ENCODE peak calls at places on chromosome 3, in five cellular contexts. One of them, this sample, is unnamed.

GRCh38 chr3:53069422-53070068 is 23.7 kb upstream of the SFMBT1 start:
- DNase-seq in HCT116: no peak
- DNase-seq in hepatocyte: no peak
- DNase-seq in GM23248: peak; percentile 25
- DNase-seq in GM23338: peak; percentile 45
- DNase-seq in this sample: no peak

GRCh38 chr3:63192248-63192647 is 85.9 kb upstream of the SYNPR start:
- DNase-seq in HCT116: no peak
- DNase-seq in hepatocyte: peak; percentile 18
- DNase-seq in GM23248: no peak
- DNase-seq in GM23338: no peak
- DNase-seq in this sample: no peak

GRCh38 chr3:58528629-58529028 is 8.4 kb downstream of the ACOX2 start:
- DNase-seq in HCT116: no peak
- DNase-seq in hepatocyte: peak; percentile 50
- DNase-seq in GM23248: peak; percentile 30
- DNase-seq in GM23338: no peak
- DNase-seq in this sample: peak; percentile 77

GRCh38 chr3:186251948-186252619 is 110.0 kb downstream of the DGKG start:
- DNase-seq in HCT116: no peak
- DNase-seq in hepatocyte: no peak
- DNase-seq in GM23248: no peak
- DNase-seq in GM23338: no peak
- DNase-seq in this sample: no peak

GRCh38 chr3:52983336-52983807 is 62.5 kb downstream of the SFMBT1 start:
- DNase-seq in HCT116: no peak
- DNase-seq in hepatocyte: no peak
- DNase-seq in GM23248: no peak
- DNase-seq in GM23338: no peak
- DNase-seq in this sample: no peak

GRCh38 chr3:11717301-11717700 is 73.6 kb upstream of the VGLL4 start:
- DNase-seq in HCT116: no peak
- DNase-seq in hepatocyte: no peak
- DNase-seq in GM23248: peak; percentile 69
- DNase-seq in GM23338: no peak
- DNase-seq in this sample: no peak

GRCh38 chr3:189806171-189806951 is 175.2 kb downstream of the TP63 start:
- DNase-seq in HCT116: no peak
- DNase-seq in hepatocyte: no peak
- DNase-seq in GM23248: no peak
- DNase-seq in GM23338: peak; percentile 62
- DNase-seq in this sample: no peak

GRCh38 chr3:56342475-56342874 is 125.8 kb downstream of the ERC2 start:
- DNase-seq in HCT116: no peak
- DNase-seq in hepatocyte: no peak
- DNase-seq in GM23248: no peak
- DNase-seq in GM23338: no peak
- DNase-seq in this sample: no peak

GRCh38 chr3:31960793-31961431 is 20.1 kb downstream of the OSBPL10 start:
- DNase-seq in HCT116: peak; percentile 40
- DNase-seq in hepatocyte: no peak
- DNase-seq in GM23248: peak; percentile 63
- DNase-seq in GM23338: peak; percentile 65
- DNase-seq in this sample: peak; percentile 84

GRCh38 chr3:52054689-52055511 is 1.5 kb downstream of the DUSP7 start:
- DNase-seq in HCT116: no peak
- DNase-seq in hepatocyte: no peak
- DNase-seq in GM23248: peak; percentile 57
- DNase-seq in GM23338: peak; percentile 62
- DNase-seq in this sample: no peak

GRCh38 chr3:144948711-144949110 is 977.1 kb downstream of the DIPK2A start:
- DNase-seq in HCT116: no peak
- DNase-seq in hepatocyte: peak; percentile 13
- DNase-seq in GM23248: no peak
- DNase-seq in GM23338: no peak
- DNase-seq in this sample: no peak

GRCh38 chr3:133535971-133536634 is 37.4 kb upstream of the CDV3 start:
- DNase-seq in HCT116: no peak
- DNase-seq in hepatocyte: peak; percentile 68
- DNase-seq in GM23248: peak; percentile 96
- DNase-seq in GM23338: no peak
- DNase-seq in this sample: peak; percentile 85

GRCh38 chr3:58484049-58484721 is 7.7 kb upstream of the KCTD6 start:
- DNase-seq in HCT116: no peak
- DNase-seq in hepatocyte: no peak
- DNase-seq in GM23248: no peak
- DNase-seq in GM23338: no peak
- DNase-seq in this sample: no peak

GRCh38 chr3:134199240-134199639 is 51.4 kb downstream of the RYK start:
- DNase-seq in HCT116: no peak
- DNase-seq in hepatocyte: no peak
- DNase-seq in GM23248: no peak
- DNase-seq in GM23338: no peak
- DNase-seq in this sample: no peak

GRCh38 chr3:52614689-52615088 is 71.0 kb downstream of the PBRM1 start:
- DNase-seq in HCT116: no peak
- DNase-seq in hepatocyte: no peak
- DNase-seq in GM23248: peak; percentile 19
- DNase-seq in GM23338: no peak
- DNase-seq in this sample: no peak

GRCh38 chr3:16140116-16140893 is 34.2 kb upstream of the GALNT15 start:
- DNase-seq in HCT116: no peak
- DNase-seq in hepatocyte: peak; percentile 21
- DNase-seq in GM23248: peak; percentile 76
- DNase-seq in GM23338: no peak
- DNase-seq in this sample: peak; percentile 78

GRCh38 chr3:143634991-143635390 is 213.3 kb downstream of the SLC9A9 start:
- DNase-seq in HCT116: no peak
- DNase-seq in hepatocyte: no peak
- DNase-seq in GM23248: no peak
- DNase-seq in GM23338: no peak
- DNase-seq in this sample: no peak

GRCh38 chr3:179148446-179149238 is 485 bp downstream of the PIK3CA start:
- DNase-seq in HCT116: no peak
- DNase-seq in hepatocyte: peak; percentile 75
- DNase-seq in GM23248: peak; percentile 77
- DNase-seq in GM23338: peak; percentile 71
- DNase-seq in this sample: peak; percentile 39

GRCh38 chr3:120022729-120023128 is 71.5 kb downstream of the GSK3B start:
- DNase-seq in HCT116: no peak
- DNase-seq in hepatocyte: no peak
- DNase-seq in GM23248: peak; percentile 23
- DNase-seq in GM23338: no peak
- DNase-seq in this sample: no peak

GRCh38 chr3:139120336-139120971 is 75.8 kb upstream of the PRR23C start:
- DNase-seq in HCT116: peak; percentile 21
- DNase-seq in hepatocyte: peak; percentile 45
- DNase-seq in GM23248: peak; percentile 95
- DNase-seq in GM23338: no peak
- DNase-seq in this sample: peak; percentile 28

GRCh38 chr3:48404440-48405342 is 25.2 kb downstream of the PLXNB1 start:
- DNase-seq in HCT116: no peak
- DNase-seq in hepatocyte: no peak
- DNase-seq in GM23248: no peak
- DNase-seq in GM23338: no peak
- DNase-seq in this sample: no peak

GRCh38 chr3:160804762-160805161 is 48.7 kb downstream of the PPM1L start:
- DNase-seq in HCT116: no peak
- DNase-seq in hepatocyte: no peak
- DNase-seq in GM23248: peak; percentile 3
- DNase-seq in GM23338: peak; percentile 21
- DNase-seq in this sample: no peak

GRCh38 chr3:114615535-114616064 is 321.8 kb downstream of the TIGIT start:
- DNase-seq in HCT116: no peak
- DNase-seq in hepatocyte: no peak
- DNase-seq in GM23248: no peak
- DNase-seq in GM23338: no peak
- DNase-seq in this sample: no peak

GRCh38 chr3:161989012-161989411 is 492.4 kb downstream of the OTOL1 start:
- DNase-seq in HCT116: no peak
- DNase-seq in hepatocyte: no peak
- DNase-seq in GM23248: peak; percentile 30
- DNase-seq in GM23338: no peak
- DNase-seq in this sample: peak; percentile 75

GRCh38 chr3:117355566-117355965 is 646.0 kb downstream of the TUSC7 start:
- DNase-seq in HCT116: no peak
- DNase-seq in hepatocyte: peak; percentile 34
- DNase-seq in GM23248: peak; percentile 47
- DNase-seq in GM23338: peak; percentile 66
- DNase-seq in this sample: no peak

GRCh38 chr3:57228734-57229505 is 1.4 kb downstream of the APPL1 start:
- DNase-seq in HCT116: no peak
- DNase-seq in hepatocyte: peak; percentile 57
- DNase-seq in GM23248: peak; percentile 89
- DNase-seq in GM23338: no peak
- DNase-seq in this sample: peak; percentile 95

GRCh38 chr3:185070491-185071335 is 82.1 kb downstream of the C3orf70 start:
- DNase-seq in HCT116: peak; percentile 18
- DNase-seq in hepatocyte: peak; percentile 49
- DNase-seq in GM23248: peak; percentile 42
- DNase-seq in GM23338: peak; percentile 73
- DNase-seq in this sample: peak; percentile 46

GRCh38 chr3:98839846-98840245 is 61.6 kb downstream of the DCBLD2 start:
- DNase-seq in HCT116: no peak
- DNase-seq in hepatocyte: no peak
- DNase-seq in GM23248: peak; percentile 35
- DNase-seq in GM23338: no peak
- DNase-seq in this sample: no peak

GRCh38 chr3:113968986-113969385 is 21.2 kb downstream of the ZDHHC23 start:
- DNase-seq in HCT116: no peak
- DNase-seq in hepatocyte: no peak
- DNase-seq in GM23248: peak; percentile 51
- DNase-seq in GM23338: peak; percentile 12
- DNase-seq in this sample: no peak

GRCh38 chr3:122920986-122921385 is 106.6 kb downstream of the SEMA5B start:
- DNase-seq in HCT116: no peak
- DNase-seq in hepatocyte: no peak
- DNase-seq in GM23248: no peak
- DNase-seq in GM23338: no peak
- DNase-seq in this sample: no peak

GRCh38 chr3:122918576-122919290 is 108.8 kb downstream of the SEMA5B start:
- DNase-seq in HCT116: no peak
- DNase-seq in hepatocyte: peak; percentile 57
- DNase-seq in GM23248: peak; percentile 36
- DNase-seq in GM23338: no peak
- DNase-seq in this sample: peak; percentile 19

GRCh38 chr3:122919291-122919610 is 108.3 kb downstream of the SEMA5B start:
- DNase-seq in HCT116: no peak
- DNase-seq in hepatocyte: no peak
- DNase-seq in GM23248: no peak
- DNase-seq in GM23338: no peak
- DNase-seq in this sample: no peak

GRCh38 chr3:122923611-122924010 is 104.0 kb downstream of the SEMA5B start:
- DNase-seq in HCT116: no peak
- DNase-seq in hepatocyte: no peak
- DNase-seq in GM23248: no peak
- DNase-seq in GM23338: no peak
- DNase-seq in this sample: no peak

DNA sequence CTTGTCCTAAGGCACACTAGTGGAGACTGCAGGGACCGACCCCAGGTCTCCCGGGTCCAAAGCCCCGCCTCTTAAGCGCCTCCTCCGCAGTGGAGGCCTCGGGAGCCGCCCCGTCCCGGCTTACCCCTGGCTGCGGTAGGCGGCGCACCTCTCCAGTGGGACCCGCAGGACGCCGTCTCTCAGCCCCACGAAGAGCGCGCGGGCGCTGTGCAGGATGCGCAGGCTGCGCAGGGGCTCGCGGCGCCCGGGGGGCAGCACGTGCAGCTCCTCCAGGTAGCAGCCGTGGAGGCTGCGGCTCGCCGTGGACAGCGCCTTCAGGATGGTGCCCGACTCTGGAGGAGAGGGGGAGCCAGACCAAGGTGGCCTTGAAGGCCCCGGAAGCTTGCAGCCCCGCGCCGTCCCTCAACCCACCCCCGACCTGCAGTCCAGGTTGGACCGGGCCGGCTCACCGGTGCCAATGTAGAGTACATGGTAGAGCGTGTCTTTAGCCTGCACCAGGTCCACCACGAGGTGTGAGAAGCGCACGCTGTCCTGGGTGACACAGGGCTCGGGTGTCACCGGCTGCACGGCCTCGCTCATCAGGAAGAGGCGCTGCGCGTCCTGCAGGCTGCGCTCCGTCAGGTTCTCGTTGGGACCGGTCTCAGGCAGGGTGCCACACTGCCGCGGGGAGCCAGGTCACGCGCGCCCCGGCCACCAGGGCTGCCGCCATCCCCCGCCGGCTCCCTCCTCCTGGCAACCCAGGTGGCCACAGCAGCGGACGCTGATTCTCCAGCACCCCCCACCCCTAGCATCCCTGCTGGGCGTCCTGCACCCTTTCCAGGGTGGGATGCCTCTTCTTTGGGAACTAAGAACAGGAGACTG is 105.5 kb downstream of the SEMA5B start:
- DNase-seq in HCT116: no peak
- DNase-seq in hepatocyte: peak; percentile 63
- DNase-seq in GM23248: peak; percentile 8
- DNase-seq in GM23338: peak; percentile 87
- DNase-seq in this sample: no peak
- H3K4me3 ChIP-seq in HCT116: no peak overlapping the region
- H3K4me3 ChIP-seq in hepatocyte: no peak overlapping the region
- H3K4me3 ChIP-seq in GM23248: no peak overlapping the region
- H3K4me3 ChIP-seq in GM23338: peak overlapping the region; percentile 66
- H3K4me3 ChIP-seq in this sample: no peak overlapping the region

GRCh38 chr3:128555098-128555825 is 62.3 kb upstream of the GATA2 start:
- DNase-seq in HCT116: no peak
- DNase-seq in hepatocyte: no peak
- DNase-seq in GM23248: no peak
- DNase-seq in GM23338: peak; percentile 68
- DNase-seq in this sample: no peak
- TF ChIP-seq EZH2 in HCT116: no peak
- TF ChIP-seq EZH2 in hepatocyte: no peak
- TF ChIP-seq EZH2 in GM23248: no peak
- TF ChIP-seq EZH2 in GM23338: no peak
- TF ChIP-seq EZH2 in this sample: no peak

GRCh38 chr3:30760737-30761136 is 133.7 kb downstream of the GADL1 start:
- DNase-seq in HCT116: no peak
- DNase-seq in hepatocyte: no peak
- DNase-seq in GM23248: no peak
- DNase-seq in GM23338: no peak
- DNase-seq in this sample: no peak
- H3K9me2 ChIP-seq in HCT116: no peaks in the 10 kb centered on the region
- H3K9me2 ChIP-seq in hepatocyte: no peaks in the 10 kb centered on the region
- H3K9me2 ChIP-seq in GM23248: no peaks in the 10 kb centered on the region
- H3K9me2 ChIP-seq in GM23338: no peaks in the 10 kb centered on the region
- H3K9me2 ChIP-seq in this sample: no peaks in the 10 kb centered on the region

GRCh38 chr3:25556504-25556903 is 108.2 kb downstream of the TOP2B start:
- DNase-seq in HCT116: no peak
- DNase-seq in hepatocyte: no peak
- DNase-seq in GM23248: no peak
- DNase-seq in GM23338: no peak
- DNase-seq in this sample: no peak

GRCh38 chr3:25548836-25549235 is 115.9 kb downstream of the TOP2B start:
- DNase-seq in HCT116: no peak
- DNase-seq in hepatocyte: no peak
- DNase-seq in GM23248: no peak
- DNase-seq in GM23338: no peak
- DNase-seq in this sample: no peak

GRCh38 chr3:25555695-25556094 is 109.0 kb downstream of the TOP2B start:
- DNase-seq in HCT116: no peak
- DNase-seq in hepatocyte: no peak
- DNase-seq in GM23248: no peak
- DNase-seq in GM23338: no peak
- DNase-seq in this sample: no peak

GRCh38 chr3:25554376-25554775 is 110.3 kb downstream of the TOP2B start:
- DNase-seq in HCT116: no peak
- DNase-seq in hepatocyte: no peak
- DNase-seq in GM23248: no peak
- DNase-seq in GM23338: no peak
- DNase-seq in this sample: no peak

GRCh38 chr3:25552251-25552650 is 112.5 kb downstream of the TOP2B start:
- DNase-seq in HCT116: no peak
- DNase-seq in hepatocyte: no peak
- DNase-seq in GM23248: no peak
- DNase-seq in GM23338: no peak
- DNase-seq in this sample: no peak
- H3K4me3 ChIP-seq in HCT116: no peak overlapping the region
- H3K4me3 ChIP-seq in hepatocyte: no peak overlapping the region
- H3K4me3 ChIP-seq in GM23248: no peak overlapping the region
- H3K4me3 ChIP-seq in GM23338: no peak overlapping the region
- H3K4me3 ChIP-seq in this sample: no peak overlapping the region

This sample was measured in PC-3.